ENCODE peak calls at places on chromosomes 7 and 10, in eight cellular contexts. One of them, this sample, is unnamed.

GRCh38 chr7:106885652-106886051 is 20.6 kb downstream of the PIK3CG start:
- DNase-seq in choroid plexus epithelial cell: no peak
- DNase-seq in HCT116: no peak
- DNase-seq in GM06990: no peak
- DNase-seq in HFF-Myc: no peak
- DNase-seq in HS-5: no peak
- DNase-seq in activated naive CD4-positive, alpha-beta T cell treated with anti-CD3 and anti-CD28 coated beads for 36 hours: no peak
- DNase-seq in erythroblast: no peak
- DNase-seq in this sample: no peak

GRCh38 chr7:29289156-29290021 is 94.8 kb downstream of the CHN2 start:
- DNase-seq in erythroblast: no peak
- DNase-seq in choroid plexus epithelial cell: peak
- DNase-seq in GM06990: peak
- DNase-seq in HCT116: no peak
- DNase-seq in HS-5: no peak
- DNase-seq in activated naive CD4-positive, alpha-beta T cell treated with anti-CD3 and anti-CD28 coated beads for 36 hours: no peak
- DNase-seq in HFF-Myc: peak
- DNase-seq in this sample: peak

GRCh38 chr7:155878250-155878649 is 66.0 kb upstream of the SHH start:
- DNase-seq in HS-5: no peak
- DNase-seq in choroid plexus epithelial cell: no peak
- DNase-seq in HFF-Myc: no peak
- DNase-seq in erythroblast: no peak
- DNase-seq in HCT116: no peak
- DNase-seq in GM06990: no peak
- DNase-seq in activated naive CD4-positive, alpha-beta T cell treated with anti-CD3 and anti-CD28 coated beads for 36 hours: no peak
- DNase-seq in this sample: no peak

GRCh38 chr10:133276435-133277201 is at the start of gene ADAM8:
- DNase-seq in HFF-Myc: no peak
- DNase-seq in HS-5: no peak
- DNase-seq in erythroblast: peak
- DNase-seq in HCT116: no peak
- DNase-seq in GM06990: peak
- DNase-seq in activated naive CD4-positive, alpha-beta T cell treated with anti-CD3 and anti-CD28 coated beads for 36 hours: peak
- DNase-seq in choroid plexus epithelial cell: no peak
- DNase-seq in this sample: no peak

GRCh38 chr7:36852017-36852416 is 127.7 kb upstream of the AOAH start:
- DNase-seq in erythroblast: no peak
- DNase-seq in choroid plexus epithelial cell: no peak
- DNase-seq in activated naive CD4-positive, alpha-beta T cell treated with anti-CD3 and anti-CD28 coated beads for 36 hours: peak
- DNase-seq in HCT116: no peak
- DNase-seq in GM06990: no peak
- DNase-seq in HFF-Myc: no peak
- DNase-seq in HS-5: no peak
- DNase-seq in this sample: no peak

GRCh38 chr10:101617824-101618568 is 29.9 kb downstream of the DPCD start:
- DNase-seq in HCT116: no peak
- DNase-seq in GM06990: peak
- DNase-seq in choroid plexus epithelial cell: no peak
- DNase-seq in activated naive CD4-positive, alpha-beta T cell treated with anti-CD3 and anti-CD28 coated beads for 36 hours: no peak
- DNase-seq in HFF-Myc: no peak
- DNase-seq in HS-5: no peak
- DNase-seq in erythroblast: no peak
- DNase-seq in this sample: no peak

GRCh38 chr7:17502209-17502810 is 203.9 kb downstream of the AHR start:
- DNase-seq in GM06990: no peak
- DNase-seq in choroid plexus epithelial cell: no peak
- DNase-seq in HFF-Myc: no peak
- DNase-seq in activated naive CD4-positive, alpha-beta T cell treated with anti-CD3 and anti-CD28 coated beads for 36 hours: no peak
- DNase-seq in HCT116: no peak
- DNase-seq in erythroblast: no peak
- DNase-seq in HS-5: no peak
- DNase-seq in this sample: no peak

GRCh38 chr10:104334965-104335650 is 3.2 kb downstream of the ITPRIP start:
- DNase-seq in HS-5: no peak
- DNase-seq in HFF-Myc: no peak
- DNase-seq in choroid plexus epithelial cell: peak
- DNase-seq in activated naive CD4-positive, alpha-beta T cell treated with anti-CD3 and anti-CD28 coated beads for 36 hours: no peak
- DNase-seq in erythroblast: no peak
- DNase-seq in HCT116: no peak
- DNase-seq in GM06990: no peak
- DNase-seq in this sample: peak

GRCh38 chr10:52110576-52110975 is 203.5 kb upstream of the DKK1 start:
- DNase-seq in choroid plexus epithelial cell: no peak
- DNase-seq in GM06990: no peak
- DNase-seq in activated naive CD4-positive, alpha-beta T cell treated with anti-CD3 and anti-CD28 coated beads for 36 hours: no peak
- DNase-seq in HS-5: no peak
- DNase-seq in HCT116: no peak
- DNase-seq in HFF-Myc: no peak
- DNase-seq in erythroblast: no peak
- DNase-seq in this sample: no peak

GRCh38 chr7:19009241-19009935 is 108.0 kb downstream of the TWIST1 start:
- DNase-seq in choroid plexus epithelial cell: peak
- DNase-seq in GM06990: no peak
- DNase-seq in erythroblast: no peak
- DNase-seq in activated naive CD4-positive, alpha-beta T cell treated with anti-CD3 and anti-CD28 coated beads for 36 hours: no peak
- DNase-seq in HCT116: no peak
- DNase-seq in HFF-Myc: no peak
- DNase-seq in HS-5: peak
- DNase-seq in this sample: no peak

GRCh38 chr10:5594271-5595036 is 69.7 kb downstream of the CALML3 start:
- DNase-seq in HS-5: no peak
- DNase-seq in HFF-Myc: peak
- DNase-seq in HCT116: no peak
- DNase-seq in activated naive CD4-positive, alpha-beta T cell treated with anti-CD3 and anti-CD28 coated beads for 36 hours: no peak
- DNase-seq in choroid plexus epithelial cell: peak
- DNase-seq in erythroblast: no peak
- DNase-seq in GM06990: no peak
- DNase-seq in this sample: no peak

GRCh38 chr7:130845581-130846085 is 111.6 kb upstream of the KLF14 start:
- DNase-seq in activated naive CD4-positive, alpha-beta T cell treated with anti-CD3 and anti-CD28 coated beads for 36 hours: no peak
- DNase-seq in choroid plexus epithelial cell: peak
- DNase-seq in GM06990: no peak
- DNase-seq in erythroblast: no peak
- DNase-seq in HS-5: peak
- DNase-seq in HFF-Myc: peak
- DNase-seq in HCT116: peak
- DNase-seq in this sample: no peak

GRCh38 chr10:93436577-93436976 is 45.6 kb downstream of the MYOF start:
- DNase-seq in erythroblast: no peak
- DNase-seq in choroid plexus epithelial cell: peak
- DNase-seq in HS-5: peak
- DNase-seq in activated naive CD4-positive, alpha-beta T cell treated with anti-CD3 and anti-CD28 coated beads for 36 hours: no peak
- DNase-seq in HFF-Myc: peak
- DNase-seq in GM06990: no peak
- DNase-seq in HCT116: no peak
- DNase-seq in this sample: no peak

GRCh38 chr7:84025332-84025927 is 169.2 kb downstream of the SEMA3A start:
- DNase-seq in HCT116: peak
- DNase-seq in HFF-Myc: peak
- DNase-seq in GM06990: no peak
- DNase-seq in HS-5: peak
- DNase-seq in erythroblast: no peak
- DNase-seq in choroid plexus epithelial cell: peak
- DNase-seq in activated naive CD4-positive, alpha-beta T cell treated with anti-CD3 and anti-CD28 coated beads for 36 hours: no peak
- DNase-seq in this sample: no peak

GRCh38 chr10:95172851-95173250 is 21.2 kb upstream of the ACSM6 start:
- DNase-seq in choroid plexus epithelial cell: no peak
- DNase-seq in HFF-Myc: no peak
- DNase-seq in HCT116: no peak
- DNase-seq in HS-5: no peak
- DNase-seq in GM06990: no peak
- DNase-seq in erythroblast: no peak
- DNase-seq in activated naive CD4-positive, alpha-beta T cell treated with anti-CD3 and anti-CD28 coated beads for 36 hours: no peak
- DNase-seq in this sample: no peak

GRCh38 chr10:71536332-71536731 is 139.6 kb downstream of the CDH23 start:
- DNase-seq in GM06990: no peak
- DNase-seq in HS-5: no peak
- DNase-seq in activated naive CD4-positive, alpha-beta T cell treated with anti-CD3 and anti-CD28 coated beads for 36 hours: no peak
- DNase-seq in choroid plexus epithelial cell: no peak
- DNase-seq in HFF-Myc: no peak
- DNase-seq in HCT116: no peak
- DNase-seq in erythroblast: no peak
- DNase-seq in this sample: no peak